ENCODE peak calls at places on chromosome 6, in nine cellular contexts. Q is heart right ventricle, V is GM12878, J is left ventricle myocardium inferior, H is neuronal stem cell, B is adipocyte, E is epithelial cell of proximal tubule, K is colonic mucosa, T is lung. G is an unnamed sample.

GRCh38 chr6:1871936-1872335 is 262.2 kb downstream of the FOXC1 start:
- DNase-seq in J (peak; percentile 19), V (no peak), H (no peak), B (no peak), Q (peak; percentile 18), T (no peak), K (no peak), E (no peak), G (no peak)

GRCh38 chr6:25054469-25054868 is 118.7 kb upstream of the RIPOR2 start:
- DNase-seq in J (no peak), H (no peak), T (no peak), E (no peak), B (peak; percentile 61), K (no peak), Q (no peak), V (no peak), G (no peak)

GRCh38 chr6:1856381-1856780 is 246.7 kb downstream of the FOXC1 start:
- DNase-seq in Q (no peak), H (no peak), B (peak; percentile 9), T (no peak), J (no peak), V (peak; percentile 60), E (peak; percentile 50), K (peak; percentile 81), G (no peak)

GRCh38 chr6:30720738-30721197 is 616 bp downstream of the TUBB start:
- DNase-seq in J (peak; percentile 75), Q (peak; percentile 73), E (no peak), B (peak; percentile 64), T (peak; percentile 78), K (peak; percentile 78), H (no peak), V (no peak), G (peak; percentile 81)

GRCh38 chr6:49342410-49342809 is 120.6 kb downstream of the MMUT start:
- DNase-seq in B (no peak), Q (no peak), K (no peak), V (no peak), E (no peak), T (no peak), H (no peak), J (no peak), G (no peak)

GRCh38 chr6:30515967-30516753 is 26.9 kb downstream of the HLA-E start:
- DNase-seq in E (peak; percentile 64), T (peak; percentile 93), V (peak; percentile 92), J (peak; percentile 89), Q (peak; percentile 84), B (peak; percentile 95), K (peak; percentile 92), H (peak; percentile 65), G (peak; percentile 99)

GRCh38 chr6:39102024-39102820 is 12.8 kb downstream of the SAYSD1 start:
- DNase-seq in B (peak; percentile 78), E (no peak), H (peak; percentile 45), T (no peak), J (peak; percentile 23), V (no peak), K (no peak), Q (peak; percentile 23), G (no peak)

GRCh38 chr6:169132361-169132895 is 121.2 kb downstream of the THBS2 start:
- DNase-seq in T (no peak), E (no peak), K (no peak), Q (no peak), B (no peak), J (no peak), H (no peak), V (no peak), G (no peak)

GRCh38 chr6:33740794-33741193 is 5.9 kb downstream of the IP6K3 start:
- DNase-seq in J (no peak), Q (no peak), T (no peak), H (no peak), V (no peak), K (no peak), E (no peak), B (no peak), G (no peak)

GRCh38 chr6:33739611-33740010 is 7.1 kb downstream of the IP6K3 start:
- DNase-seq in H (no peak), J (no peak), B (no peak), E (no peak), Q (no peak), K (no peak), V (no peak), T (no peak), G (no peak)

GRCh38 chr6:33738879-33739278 is 7.8 kb downstream of the IP6K3 start:
- DNase-seq in B (no peak), K (no peak), J (no peak), E (no peak), V (no peak), Q (no peak), T (no peak), H (no peak), G (no peak)

GRCh38 chr6:33742092-33742491 is 4.6 kb downstream of the IP6K3 start:
- DNase-seq in Q (no peak), K (no peak), B (no peak), T (no peak), H (no peak), E (no peak), J (no peak), V (no peak), G (no peak)

DNA sequence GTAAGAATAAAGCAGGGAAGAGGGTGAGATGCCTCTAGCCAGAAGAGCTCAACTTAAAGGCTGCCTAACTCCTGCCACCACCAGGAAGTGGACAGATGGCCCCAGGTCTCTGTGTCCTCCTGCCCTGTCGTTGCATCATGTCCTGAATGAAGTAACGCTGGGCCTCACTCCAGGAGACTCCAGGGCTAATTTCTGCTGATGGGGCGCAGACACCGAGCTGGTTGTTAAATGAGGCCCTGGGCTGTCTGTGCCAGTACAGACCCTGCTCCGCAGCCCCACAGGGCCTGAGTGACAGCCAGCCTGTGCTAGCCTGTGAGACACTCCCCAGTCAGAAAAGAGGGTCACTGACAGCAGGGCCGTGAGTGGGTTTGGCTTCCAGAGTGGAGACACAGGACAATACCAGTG is 6.5 kb downstream of the IP6K3 start:
- DNase-seq in T (no peak), B (peak; percentile 42), J (peak; percentile 50), Q (peak; percentile 49), E (no peak), V (no peak), K (no peak), H (no peak), G (no peak)
- H3K4me3 ChIP-seq in T (no peak overlapping the region), B (no peak overlapping the region), J (peak overlapping the region; percentile 29), Q (no peak overlapping the region), E (no peak overlapping the region), V (no peak overlapping the region), K (no peak overlapping the region), H (no peak overlapping the region), G (no peak overlapping the region)

DNA sequence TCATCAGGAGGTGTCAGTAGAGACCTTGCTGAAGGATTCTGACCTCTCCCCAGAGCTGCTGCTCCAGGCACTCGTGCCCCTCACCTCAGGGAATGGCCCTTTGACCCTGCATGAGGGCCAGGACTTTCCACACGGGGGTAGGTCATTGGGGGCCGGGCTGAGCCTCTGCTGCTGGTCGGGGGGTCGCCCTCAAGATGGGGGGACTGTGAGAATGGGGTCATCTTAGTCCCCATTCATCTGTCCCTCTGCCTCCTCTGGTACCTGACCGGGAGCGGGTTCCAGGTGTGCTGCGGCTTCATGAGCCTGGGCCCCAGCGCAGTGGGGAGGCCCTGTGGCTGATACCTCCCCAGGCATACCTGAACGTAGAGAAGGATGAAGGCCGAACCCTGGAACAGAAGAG is 15.8 kb downstream of the DNPH1 start:
- DNase-seq in T (no peak), B (no peak), J (no peak), K (no peak), Q (no peak), V (no peak), E (no peak), H (no peak), G (no peak)
- H3K4me3 ChIP-seq in T (no peak overlapping the region), B (no peak overlapping the region), J (no peak overlapping the region), K (no peak overlapping the region), Q (no peak overlapping the region), V (no peak overlapping the region), E (no peak overlapping the region), H (no peak overlapping the region), G (no peak overlapping the region)

GRCh38 chr6:48249071-48249470 is 138.1 kb upstream of the PTCHD4 start:
- DNase-seq in V (no peak), B (no peak), E (no peak), H (no peak), K (no peak), Q (no peak), T (no peak), J (no peak), G (no peak)
- H3K4me3 ChIP-seq in V (no peak overlapping the region), B (no peak overlapping the region), E (no peak overlapping the region), H (no peak overlapping the region), K (no peak overlapping the region), Q (no peak overlapping the region), T (no peak overlapping the region), J (no peak overlapping the region), G (no peak overlapping the region)

GRCh38 chr6:26361544-26361943 is 3.5 kb upstream of the BTN3A2 start:
- DNase-seq in E (no peak), Q (no peak), T (no peak), H (no peak), B (no peak), J (no peak), V (no peak), K (no peak), G (no peak)

GRCh38 chr6:26358511-26358981 is 6.5 kb upstream of the BTN3A2 start:
- DNase-seq in J (no peak), E (no peak), T (no peak), H (no peak), B (no peak), V (peak; percentile 62), Q (no peak), K (no peak), G (no peak)

GRCh38 chr6:26362836-26363220 is 2.2 kb upstream of the BTN3A2 start:
- DNase-seq in K (no peak), H (no peak), T (no peak), V (no peak), B (no peak), E (no peak), J (no peak), Q (no peak), G (no peak)

GRCh38 chr6:26362093-26362835 is 2.7 kb upstream of the BTN3A2 start:
- DNase-seq in E (no peak), J (no peak), T (no peak), B (no peak), Q (no peak), K (no peak), V (no peak), H (no peak), G (no peak)

DNA sequence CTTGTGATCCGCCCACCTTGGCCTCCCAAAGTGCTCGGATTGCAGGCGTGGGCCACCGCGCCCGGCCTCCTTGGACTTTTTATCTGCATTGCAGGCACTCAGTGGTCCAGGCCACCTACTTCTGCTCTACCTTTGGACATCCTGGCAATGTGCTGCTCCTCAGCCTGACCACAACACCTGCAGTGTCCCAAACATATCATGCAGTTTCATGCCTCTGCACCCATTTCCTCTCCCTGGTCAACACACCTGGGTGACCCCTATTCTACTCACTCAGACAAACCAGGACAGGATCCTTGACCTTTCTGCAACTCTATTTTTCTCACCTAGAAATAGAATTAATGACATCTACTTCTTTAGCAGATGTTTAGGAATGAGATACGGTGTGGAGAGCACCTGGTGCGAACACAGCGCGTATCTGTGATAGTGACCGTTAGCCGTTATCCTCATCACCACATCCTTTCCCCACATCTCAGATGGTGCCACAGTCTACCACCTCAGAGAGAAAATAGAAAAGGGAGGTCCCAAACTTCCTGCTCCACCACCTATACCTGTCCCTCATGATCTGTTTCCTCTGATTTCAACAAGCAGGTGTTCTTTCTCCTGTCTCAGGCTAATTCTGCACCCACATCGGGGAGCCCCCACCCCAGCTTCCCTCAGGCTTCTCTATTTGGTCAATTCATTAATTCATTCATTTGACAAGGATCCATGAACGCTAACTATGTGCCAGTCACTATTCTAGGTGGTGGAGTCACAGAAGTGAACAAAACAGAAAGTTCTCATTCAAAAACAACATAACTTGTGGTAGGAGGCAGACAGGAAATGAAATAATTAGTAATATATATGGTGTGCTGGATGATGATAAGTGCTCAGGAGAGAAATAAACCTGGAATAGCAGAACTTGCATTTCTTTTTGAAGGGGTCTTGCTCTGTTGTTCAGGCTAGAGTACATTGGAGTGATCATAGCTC is 4.3 kb upstream of the BTN3A2 start:
- DNase-seq in H (no peak), B (no peak), V (no peak), T (no peak), K (no peak), Q (no peak), E (no peak), J (no peak), G (no peak)
- H3K4me3 ChIP-seq in H (no peak overlapping the region), B (no peak overlapping the region), V (peak overlapping the region; percentile 25), T (no peak overlapping the region), K (no peak overlapping the region), Q (no peak overlapping the region), E (no peak overlapping the region), J (no peak overlapping the region), G (no peak overlapping the region)

G was measured in HL-60.